ENCODE peak calls at places on chromosomes 13 and 19, in six cellular contexts. K is IMR-90, X is H9, S is mesenchymal stem cell, I is neuronal stem cell, D is H1. N is an unnamed sample.

GRCh38 chr19:9808855-9809646 is 9.8 kb downstream of the FBXL12 start:
- DNase-seq in S (no peak), I (no peak), X (no peak), D (no peak), K (no peak), N (no peak)

GRCh38 chr13:112516218-112516617 is 71.7 kb downstream of the TUBGCP3 start:
- DNase-seq in I (no peak), S (no peak), D (peak; percentile 20), X (no peak), K (no peak), N (no peak)

GRCh38 chr19:42124386-42124901 is 7.8 kb downstream of the POU2F2 start:
- DNase-seq in X (no peak), S (no peak), K (no peak), D (no peak), I (no peak), N (no peak)

GRCh38 chr19:41307090-41307875 is 2.7 kb upstream of the CCDC97 start:
- DNase-seq in K (no peak), I (no peak), X (no peak), S (no peak), D (no peak), N (no peak)

GRCh38 chr19:46872967-46873366 is 12.2 kb downstream of the ARHGAP35 start:
- DNase-seq in K (no peak), S (no peak), X (no peak), I (no peak), D (no peak), N (no peak)

GRCh38 chr19:4877753-4878490 is 10.5 kb upstream of the PLIN3 start:
- DNase-seq in S (no peak), D (peak; percentile 60), X (peak; percentile 36), K (no peak), I (no peak), N (no peak)

GRCh38 chr13:49399801-49400472 is 43.9 kb downstream of the CAB39L start:
- DNase-seq in K (no peak), S (no peak), I (no peak), X (no peak), D (no peak), N (no peak)

GRCh38 chr19:42466521-42467436 is 24.0 kb upstream of the CXCL17 start:
- DNase-seq in K (no peak), X (no peak), S (peak; percentile 7), D (no peak), I (no peak), N (no peak)

GRCh38 chr13:33721719-33722118 is 96.2 kb upstream of the RFC3 start:
- DNase-seq in X (no peak), I (no peak), S (peak; percentile 79), D (no peak), K (peak; percentile 62), N (no peak)

GRCh38 chr13:30745917-30746686 is 10.8 kb downstream of the ALOX5AP start:
- DNase-seq in X (no peak), K (no peak), S (peak; percentile 64), D (no peak), I (no peak), N (no peak)

GRCh38 chr13:30744686-30745085 is 9.3 kb downstream of the ALOX5AP start:
- DNase-seq in D (no peak), S (no peak), X (no peak), I (no peak), K (no peak), N (no peak)

GRCh38 chr13:30742896-30743295 is 7.6 kb downstream of the ALOX5AP start:
- DNase-seq in K (no peak), D (no peak), X (no peak), I (no peak), S (no peak), N (no peak)

GRCh38 chr13:30743319-30744055 is 8.1 kb downstream of the ALOX5AP start:
- DNase-seq in K (peak; percentile 99), D (no peak), X (no peak), S (peak; percentile 100), I (no peak), N (no peak)

GRCh38 chr13:30744056-30744684 is 8.8 kb downstream of the ALOX5AP start:
- DNase-seq in I (no peak), S (peak; percentile 86), D (no peak), K (peak; percentile 61), X (no peak), N (no peak)
- H2AK5ac ChIP-seq in I (no peak overlapping the region), S (peak overlapping the region; percentile 97), D (no peak overlapping the region), K (peak overlapping the region; percentile 92), X (no peak overlapping the region), N (no peak overlapping the region)

DNA sequence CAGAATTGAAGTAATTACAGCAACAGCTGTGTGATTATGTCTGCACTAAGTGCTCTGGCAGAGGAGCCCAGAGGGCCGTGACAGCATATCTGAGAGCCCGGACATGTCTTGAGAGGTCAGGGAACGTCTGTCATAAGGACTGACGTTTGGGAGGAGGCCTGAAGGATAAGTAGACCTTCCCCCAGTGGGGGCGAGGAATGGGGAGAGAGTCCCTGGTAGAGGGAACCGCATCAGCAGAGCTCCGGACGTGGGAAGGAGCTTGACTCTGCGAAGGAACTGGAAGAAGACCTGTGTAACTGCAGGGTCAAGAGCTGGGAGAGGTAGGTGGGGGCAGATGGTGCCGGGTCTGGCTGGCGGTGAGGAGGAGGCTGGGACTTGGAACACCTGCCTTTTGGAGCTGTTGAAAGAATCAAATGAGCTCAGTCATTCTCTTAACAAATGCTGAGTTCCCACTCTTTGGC is 130.2 kb downstream of the SIPA1L3 start:
- DNase-seq in K (no peak), D (no peak), I (no peak), X (no peak), S (peak; percentile 53), N (no peak)
- H3K9ac ChIP-seq in K (no peak overlapping the region), D (no peak overlapping the region), I (no peak overlapping the region), X (no peak overlapping the region), S (no peak overlapping the region), N (no peak overlapping the region)

GRCh38 chr19:18674616-18675015 is 8.9 kb upstream of the CRTC1 start:
- DNase-seq in K (peak; percentile 14), X (no peak), S (peak; percentile 33), D (no peak), I (no peak), N (no peak)
- H2AK5ac ChIP-seq in K (peak overlapping the region; percentile 33), X (no peak overlapping the region), S (no peak overlapping the region), D (peak overlapping the region; percentile 34), I (no peak overlapping the region), N (no peak overlapping the region)

GRCh38 chr19:44255705-44256411 is 3.8 kb upstream of the ZNF233 start:
- DNase-seq in K (no peak), X (no peak), S (no peak), I (no peak), D (no peak), N (no peak)
- H3K9ac ChIP-seq in K (no peak overlapping the region), X (no peak overlapping the region), S (no peak overlapping the region), I (no peak overlapping the region), D (no peak overlapping the region), N (no peak overlapping the region)

GRCh38 chr19:2822846-2823245 is 3.2 kb downstream of the ZNF554 start:
- DNase-seq in D (no peak), S (no peak), I (no peak), X (no peak), K (no peak), N (no peak)

GRCh38 chr19:2816641-2817040 is 3.0 kb upstream of the ZNF554 start:
- DNase-seq in D (no peak), I (no peak), K (no peak), X (peak; percentile 26), S (no peak), N (no peak)

GRCh38 chr19:2815923-2816322 is 3.7 kb upstream of the ZNF554 start:
- DNase-seq in K (no peak), S (no peak), D (no peak), I (no peak), X (no peak), N (no peak)

GRCh38 chr19:2820112-2820702 is 539 bp downstream of the ZNF554 start:
- DNase-seq in I (peak; percentile 35), X (peak; percentile 48), S (peak; percentile 28), K (no peak), D (no peak), N (peak; percentile 47)

DNA sequence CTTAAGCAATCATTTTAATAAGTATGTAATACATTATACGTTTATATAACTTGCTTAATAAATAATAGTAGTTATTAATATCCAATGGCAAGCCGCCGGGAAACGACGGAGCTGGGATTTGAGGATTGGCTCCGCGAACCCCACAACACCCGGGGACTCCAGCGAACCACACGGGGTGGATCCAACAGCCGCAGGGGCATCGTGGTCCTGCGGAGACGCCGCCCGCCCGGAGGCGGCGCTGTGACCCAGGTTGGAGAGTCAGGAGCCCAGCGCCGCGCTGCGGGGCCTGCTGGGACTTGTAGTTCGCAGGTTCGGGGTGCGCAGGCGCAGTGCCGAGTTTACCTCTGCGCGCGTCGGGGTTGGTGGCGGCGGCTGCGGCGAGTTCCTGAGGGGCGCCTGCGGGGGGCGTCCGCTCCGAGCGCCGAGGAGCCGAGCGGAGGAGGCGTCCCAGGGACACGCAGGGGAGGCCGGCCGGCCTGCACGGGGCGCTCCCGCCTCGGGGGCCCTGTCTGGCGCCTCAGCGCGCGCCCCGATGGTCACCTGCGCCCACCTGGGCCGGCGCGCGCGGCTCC is at the start of gene ZNF554:
- DNase-seq in D (peak; percentile 99), S (peak; percentile 94), K (peak; percentile 94), I (peak; percentile 96), X (peak; percentile 97), N (peak; percentile 97)
- H2AK5ac ChIP-seq in D (no peak within 1 kb of the TSS), S (no peak within 1 kb of the TSS), K (peak within 1 kb of the TSS; percentile 75), I (peak within 1 kb of the TSS; percentile 79), X (no peak within 1 kb of the TSS), N (no peak within 1 kb of the TSS)

DNA sequence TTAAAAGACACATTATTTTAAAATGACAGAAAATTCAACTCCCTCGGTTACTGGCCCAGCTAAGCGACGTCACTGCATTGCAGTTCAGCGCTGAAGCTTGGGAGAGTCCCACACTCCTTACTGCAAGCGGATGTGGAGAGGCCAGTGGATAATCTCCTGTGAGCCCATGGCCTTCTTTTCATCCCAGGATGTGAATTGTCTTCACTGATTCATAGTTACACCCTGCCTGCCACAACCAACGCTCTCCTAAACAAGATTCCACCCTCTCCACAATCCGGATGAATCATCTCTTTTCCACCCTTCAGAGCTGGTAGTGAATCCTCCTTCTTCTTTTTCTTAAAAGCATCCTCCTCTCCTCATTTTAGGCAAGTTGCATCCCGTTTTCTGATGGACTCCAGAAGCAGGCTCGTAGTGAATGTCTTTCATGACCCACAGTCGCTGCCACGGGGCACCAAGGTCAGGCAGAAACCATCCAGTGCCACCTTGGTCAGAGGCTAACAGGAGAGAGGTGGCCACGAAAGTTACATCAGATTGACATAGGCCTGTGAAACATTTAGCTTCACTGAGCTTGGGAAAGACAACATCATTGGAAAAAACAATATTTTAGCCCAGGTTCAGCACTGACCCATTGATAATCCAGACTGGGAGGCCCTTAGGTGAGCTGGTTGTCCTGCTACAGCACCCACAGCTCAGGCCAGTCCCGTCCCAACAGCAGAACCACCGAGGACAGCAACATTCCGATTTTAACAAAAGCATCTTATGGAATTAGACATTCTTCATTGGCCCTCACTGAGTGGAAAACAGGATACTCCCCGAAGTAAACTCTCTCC is 2.0 kb downstream of the GJB2 start:
- DNase-seq in D (no peak), S (peak; percentile 77), K (peak; percentile 90), I (no peak), X (no peak), N (no peak)
- H3K9ac ChIP-seq in D (no peak overlapping the region), S (peak overlapping the region; percentile 35), K (no peak overlapping the region), I (no peak overlapping the region), X (no peak overlapping the region), N (no peak overlapping the region)

N was measured in mesendoderm.